ENCODE peak calls at places on chromosome 6, in ten cellular contexts. J is esophagus squamous epithelium; Y is uterus; V is SK-N-SH; T is heart right ventricle; U is heart left ventricle; D is neuronal stem cell; O is aorta; Z is spleen; E is CD8-positive, alpha-beta memory T cell. L is an unnamed sample.
A peak's percentile ranks its signal among the peaks of the same experiment; 100 is the strongest.

GRCh38 chr6:162344935-162345599 is 382.5 kb downstream of the PRKN start:
- DNase-seq in J (no peak), Y (no peak), V (no peak), T (no peak), U (no peak), D (no peak), O (no peak), Z (no peak), E (no peak), L (no peak)

GRCh38 chr6:124795879-124796838 is 166.1 kb upstream of the RNF217 start:
- DNase-seq in J (no peak), Y (no peak), V (no peak), T (peak; percentile 8), U (no peak), D (peak; percentile 42), O (no peak), Z (no peak), E (no peak), L (no peak)

GRCh38 chr6:69179681-69180080 is 544.6 kb downstream of the ADGRB3 start:
- DNase-seq in J (no peak), Y (no peak), V (no peak), T (no peak), U (no peak), D (no peak), O (no peak), Z (no peak), E (no peak), L (peak; percentile 41)

GRCh38 chr6:130453230-130453629 is 87.4 kb downstream of the TMEM200A start:
- DNase-seq in J (no peak), Y (no peak), V (no peak), T (no peak), U (no peak), D (no peak), O (no peak), Z (no peak), E (peak; percentile 44), L (no peak)

GRCh38 chr6:38142178-38142902 is 322.8 kb downstream of the ZFAND3 start:
- DNase-seq in J (no peak), Y (no peak), V (no peak), T (no peak), U (no peak), D (no peak), O (no peak), Z (no peak), E (no peak), L (peak; percentile 31)

GRCh38 chr6:84618046-84618752 is 146.2 kb downstream of the TBX18 start:
- DNase-seq in J (no peak), Y (no peak), V (no peak), T (no peak), U (no peak), D (no peak), O (no peak), Z (no peak), E (no peak), L (no peak)

GRCh38 chr6:157227202-157228166 is 95.8 kb downstream of the TMEM242 start:
- DNase-seq in J (no peak), Y (no peak), V (peak; percentile 68), T (no peak), U (no peak), D (no peak), O (no peak), Z (no peak), E (no peak), L (peak; percentile 37)

GRCh38 chr6:154874684-154875594 is 120.2 kb upstream of the TIAM2 start:
- DNase-seq in J (no peak), Y (no peak), V (no peak), T (no peak), U (no peak), D (no peak), O (no peak), Z (no peak), E (no peak), L (no peak)

GRCh38 chr6:1118287-1118647 is 193.6 kb upstream of the FOXQ1 start:
- DNase-seq in J (no peak), Y (no peak), V (no peak), T (no peak), U (no peak), D (no peak), O (no peak), Z (no peak), E (no peak), L (no peak)

GRCh38 chr6:37242429-37243052 is 15.0 kb upstream of the TBC1D22B start:
- DNase-seq in J (no peak), Y (peak; percentile 82), V (no peak), T (peak; percentile 29), U (peak; percentile 36), D (no peak), O (peak; percentile 78), Z (no peak), E (no peak), L (no peak)

GRCh38 chr6:12196326-12196936 is 93.7 kb upstream of the EDN1 start:
- DNase-seq in J (no peak), Y (no peak), V (no peak), T (no peak), U (no peak), D (no peak), O (no peak), Z (no peak), E (no peak), L (no peak)

GRCh38 chr6:35354361-35355135 is 12.2 kb downstream of the PPARD start:
- DNase-seq in J (no peak), Y (no peak), V (no peak), T (no peak), U (no peak), D (no peak), O (peak; percentile 45), Z (no peak), E (no peak), L (no peak)

GRCh38 chr6:137738197-137738596 is 128.9 kb upstream of the TNFAIP3 start:
- DNase-seq in J (no peak), Y (no peak), V (no peak), T (no peak), U (no peak), D (no peak), O (no peak), Z (no peak), E (no peak), L (no peak)

GRCh38 chr6:110654096-110654820 is 161.0 kb downstream of the CDK19 start:
- DNase-seq in J (no peak), Y (no peak), V (no peak), T (no peak), U (no peak), D (no peak), O (no peak), Z (no peak), E (no peak), L (no peak)

GRCh38 chr6:36501686-36502085 is 45.6 kb downstream of the STK38 start:
- DNase-seq in J (no peak), Y (no peak), V (no peak), T (no peak), U (no peak), D (no peak), O (no peak), Z (no peak), E (no peak), L (no peak)

GRCh38 chr6:89433637-89434499 is 916 bp downstream of the ANKRD6 start:
- DNase-seq in J (no peak), Y (peak; percentile 23), V (no peak), T (peak; percentile 10), U (peak; percentile 23), D (no peak), O (peak; percentile 76), Z (peak; percentile 84), E (peak; percentile 17), L (peak; percentile 70)

GRCh38 chr6:6700421-6700820 is 111.9 kb downstream of the LY86 start:
- DNase-seq in J (no peak), Y (no peak), V (no peak), T (no peak), U (no peak), D (no peak), O (no peak), Z (no peak), E (no peak), L (no peak)

GRCh38 chr6:157707576-157707975 is 115.5 kb upstream of the SNX9 start:
- DNase-seq in J (no peak), Y (no peak), V (no peak), T (no peak), U (no peak), D (no peak), O (no peak), Z (no peak), E (no peak), L (no peak)

GRCh38 chr6:42257063-42257462 is 39.4 kb upstream of the MRPS10 start:
- DNase-seq in J (no peak), Y (no peak), V (no peak), T (no peak), U (no peak), D (no peak), O (no peak), Z (no peak), E (no peak), L (no peak)
- H3K27ac ChIP-seq in J (no peak overlapping the region), Y (no peak overlapping the region), V (no peak overlapping the region), T (no peak overlapping the region), U (no peak overlapping the region), D (no peak overlapping the region), O (no peak overlapping the region), Z (peak overlapping the region; percentile 57), E (no peak overlapping the region), L (no peak overlapping the region)

DNA sequence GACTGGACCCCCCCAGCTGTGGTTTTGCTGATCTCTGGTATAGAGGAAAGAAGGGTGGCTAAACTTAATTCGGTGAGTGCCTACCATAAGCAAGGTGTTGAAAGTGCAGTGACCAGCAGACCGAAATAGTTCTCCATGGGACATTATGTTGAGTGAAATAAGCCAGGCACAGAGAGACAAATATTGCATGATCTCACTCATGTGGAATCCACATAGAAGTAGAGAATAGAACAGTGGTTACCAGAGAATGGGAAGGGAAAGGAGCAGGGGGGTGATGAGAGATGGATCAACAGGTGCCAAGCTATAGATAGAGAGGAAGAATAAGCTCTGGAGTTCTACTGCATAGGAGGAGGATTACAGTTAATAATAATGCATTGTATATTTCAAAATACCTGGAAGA is 9.7 kb upstream of the GCNT2 start:
- DNase-seq in J (no peak), Y (no peak), V (no peak), T (peak; percentile 55), U (peak; percentile 36), D (no peak), O (no peak), Z (no peak), E (no peak), L (no peak)
- H3K27ac ChIP-seq in J (no peak overlapping the region), Y (no peak overlapping the region), V (no peak overlapping the region), T (peak overlapping the region; percentile 92), U (peak overlapping the region; percentile 64), D (no peak overlapping the region), O (peak overlapping the region; percentile 68), Z (no peak overlapping the region), E (no peak overlapping the region), L (no peak overlapping the region)

DNA sequence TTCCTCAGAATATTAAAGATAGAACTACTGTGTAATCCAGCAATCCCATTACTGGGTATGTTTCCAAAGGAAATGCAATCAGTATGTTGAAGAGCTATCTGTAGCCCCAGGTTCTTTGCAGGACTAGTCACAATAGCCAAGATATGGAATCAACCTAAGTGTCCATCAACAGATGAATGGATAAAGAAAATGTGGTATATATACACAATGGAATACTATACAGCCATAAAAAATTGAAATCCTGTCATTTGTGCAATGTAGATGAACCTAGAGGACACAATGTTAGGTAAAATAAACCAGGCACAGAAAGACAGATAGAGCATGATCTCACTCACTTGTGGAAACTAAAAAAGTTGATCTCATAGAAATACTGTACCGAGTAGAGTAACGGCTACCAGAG is 306.0 kb upstream of the MARCKS start:
- DNase-seq in J (no peak), Y (no peak), V (no peak), T (no peak), U (no peak), D (no peak), O (no peak), Z (no peak), E (no peak), L (no peak)
- H3K27ac ChIP-seq in J (no peak overlapping the region), Y (no peak overlapping the region), V (no peak overlapping the region), T (no peak overlapping the region), U (no peak overlapping the region), D (no peak overlapping the region), O (no peak overlapping the region), Z (no peak overlapping the region), E (no peak overlapping the region), L (no peak overlapping the region)

GRCh38 chr6:42394151-42394550 is 57.6 kb downstream of the TRERF1 start:
- DNase-seq in J (no peak), Y (no peak), V (no peak), T (no peak), U (no peak), D (no peak), O (no peak), Z (no peak), E (no peak), L (no peak)
- H3K27ac ChIP-seq in J (no peak overlapping the region), Y (no peak overlapping the region), V (no peak overlapping the region), T (no peak overlapping the region), U (no peak overlapping the region), D (no peak overlapping the region), O (no peak overlapping the region), Z (peak overlapping the region; percentile 49), E (no peak overlapping the region), L (no peak overlapping the region)

L was measured in upper lobe of right lung.